ENCODE peak calls at places on chromosomes 5 and 9, in six cellular contexts. M, U, O, N, T and B are unnamed samples. For H3K36me3, the result is how much of the 10 kb centered on the place peaks cover.

GRCh38 chr5:139272471-139273321 is 20.8 kb upstream of the MATR3 start:
- DNase-seq in T (peak), O (no peak), U (no peak), M (no peak), N (no peak), B (no peak)

GRCh38 chr5:142548739-142549275 is 137.1 kb downstream of the FGF1 start:
- DNase-seq in U (no peak), O (peak), M (no peak), N (peak), T (peak), B (peak)

GRCh38 chr9:126334626-126335621 is 8.3 kb downstream of the MVB12B start:
- DNase-seq in N (no peak), T (peak), M (no peak), O (no peak), U (no peak), B (no peak)

GRCh38 chr5:178339272-178339671 is 106.7 kb upstream of the PHYKPL start:
- DNase-seq in M (no peak), T (no peak), O (no peak), N (no peak), U (no peak), B (no peak)

GRCh38 chr5:79146352-79146751 is 34.7 kb downstream of the BHMT start:
- DNase-seq in T (peak), N (no peak), O (no peak), M (no peak), U (no peak), B (peak)

GRCh38 chr9:37370968-37371563 is 51.4 kb upstream of the GRHPR start:
- DNase-seq in M (no peak), O (no peak), N (no peak), U (no peak), T (no peak), B (no peak)

GRCh38 chr9:126696764-126697145 is 83.0 kb downstream of the LMX1B start:
- DNase-seq in N (no peak), T (no peak), M (no peak), U (no peak), O (no peak), B (no peak)

GRCh38 chr5:38433160-38433861 is 123.1 kb downstream of the LIFR start:
- DNase-seq in N (no peak), U (no peak), O (no peak), T (peak), M (no peak), B (peak)

GRCh38 chr5:157245477-157245876 is 20.4 kb upstream of the CYFIP2 start:
- DNase-seq in O (no peak), M (no peak), N (no peak), U (no peak), T (peak), B (no peak)

GRCh38 chr5:77645995-77646639 is 7.6 kb upstream of the OTP start:
- DNase-seq in N (no peak), T (no peak), U (no peak), M (no peak), O (no peak), B (no peak)
- H3K4me3 ChIP-seq in N (peak), T (no peak), U (no peak), M (peak), O (no peak), B (no peak)

GRCh38 chr5:150038547-150038946 is 38.0 kb downstream of the HMGXB3 start:
- DNase-seq in U (no peak), M (no peak), O (no peak), T (no peak), N (no peak), B (no peak)
- H3K36me3 ChIP-seq in U (half or more), M (half or more), O (under half), T (under half), N (half or more), B (under half)

GRCh38 chr9:94643746-94644145 is 4.4 kb upstream of the FBP1 start:
- DNase-seq in U (no peak), T (no peak), N (no peak), O (no peak), M (no peak), B (no peak)

GRCh38 chr9:94644543-94644942 is 5.2 kb upstream of the FBP1 start:
- DNase-seq in U (no peak), O (no peak), T (no peak), M (no peak), N (no peak), B (no peak)

GRCh38 chr9:94648191-94648590 is 8.9 kb upstream of the FBP1 start:
- DNase-seq in O (no peak), T (no peak), N (no peak), M (no peak), U (no peak), B (no peak)

GRCh38 chr9:94643176-94643575 is 3.9 kb upstream of the FBP1 start:
- DNase-seq in O (no peak), T (no peak), M (no peak), U (no peak), N (no peak), B (no peak)

DNA sequence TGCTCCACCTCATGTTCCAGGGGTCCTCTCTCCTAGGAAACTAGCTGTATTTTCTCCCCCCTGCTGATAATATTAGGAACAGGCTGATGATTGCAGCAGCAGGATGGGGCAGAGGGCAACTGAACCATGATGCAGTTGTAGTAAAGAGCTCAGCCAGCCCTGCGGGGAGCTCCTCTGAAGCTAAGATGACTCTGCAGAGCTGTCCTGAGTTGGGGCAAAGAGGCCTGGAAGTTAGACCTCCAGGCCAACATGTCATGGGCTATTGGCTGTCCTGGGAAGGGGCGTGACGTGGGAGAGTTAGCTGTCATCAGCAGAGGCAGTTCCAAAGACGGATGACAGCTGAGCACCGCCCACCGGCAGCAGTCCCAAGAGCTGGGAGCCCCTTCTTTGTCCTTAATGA is 6.6 kb upstream of the FBP1 start:
- DNase-seq in O (no peak), N (no peak), M (no peak), U (no peak), T (no peak), B (no peak)
- H3K4me3 ChIP-seq in O (no peak), N (no peak), M (no peak), U (no peak), T (no peak), B (no peak)

GRCh38 chr9:19378154-19378553 is 1.9 kb downstream of the RPS6 start:
- DNase-seq in N (no peak), M (no peak), O (no peak), U (no peak), T (no peak), B (no peak)

GRCh38 chr9:19378647-19379046 is 1.4 kb downstream of the RPS6 start:
- DNase-seq in M (no peak), T (no peak), U (no peak), N (no peak), O (no peak), B (no peak)

GRCh38 chr9:19379283-19379682 is 753 bp downstream of the RPS6 start:
- DNase-seq in U (no peak), O (no peak), T (no peak), N (no peak), M (no peak), B (no peak)

GRCh38 chr9:19375536-19375935 is 4.5 kb downstream of the RPS6 start:
- DNase-seq in M (no peak), U (no peak), N (no peak), T (peak), O (no peak), B (no peak)

DNA sequence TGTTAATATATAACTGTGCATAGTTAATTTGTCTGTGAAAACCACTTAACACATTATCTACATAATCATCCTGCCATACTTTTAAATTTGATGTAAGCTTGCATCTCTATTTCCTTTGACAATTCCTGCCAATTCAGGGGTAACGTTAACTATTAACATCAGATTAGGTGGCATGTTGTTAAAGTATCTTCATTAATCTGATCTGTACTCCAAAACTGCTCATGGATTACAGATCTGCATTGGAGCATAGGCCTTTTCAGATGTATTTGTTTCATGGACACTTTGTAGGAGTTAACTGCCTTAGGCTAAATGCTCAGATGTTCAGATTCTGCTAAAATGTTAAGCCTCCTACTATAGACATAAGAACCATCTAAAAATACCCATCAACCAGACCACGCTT is 3.1 kb downstream of the RPS6 start:
- DNase-seq in M (no peak), O (no peak), U (no peak), T (no peak), N (no peak), B (no peak)
- H3K36me3 ChIP-seq in M (half or more), O (under half), U (half or more), T (under half), N (under half), B (under half)

GRCh38 chr5:124902097-124902821 is 155.8 kb upstream of the ZNF608 start:
- DNase-seq in M (no peak), O (no peak), U (no peak), N (no peak), T (peak), B (no peak)
- H3K4me3 ChIP-seq in M (no peak), O (no peak), U (no peak), N (no peak), T (no peak), B (no peak)

GRCh38 chr5:169861433-169861832 is 118.9 kb downstream of the INSYN2B start:
- DNase-seq in M (no peak), T (no peak), O (no peak), N (no peak), U (no peak), B (no peak)

GRCh38 chr5:169864483-169864882 is 115.8 kb downstream of the INSYN2B start:
- DNase-seq in M (no peak), N (no peak), T (no peak), U (no peak), O (no peak), B (no peak)

GRCh38 chr5:169860585-169860984 is 119.7 kb downstream of the INSYN2B start:
- DNase-seq in O (no peak), U (no peak), N (no peak), M (no peak), T (no peak), B (no peak)

GRCh38 chr5:169862348-169862905 is 117.9 kb downstream of the INSYN2B start:
- DNase-seq in N (no peak), M (no peak), O (no peak), T (peak), U (no peak), B (no peak)

GRCh38 chr5:169861934-169862333 is 118.4 kb downstream of the INSYN2B start:
- DNase-seq in N (no peak), U (no peak), M (no peak), O (no peak), T (peak), B (no peak)
- H3K36me3 ChIP-seq in N (under half), U (under half), M (under half), O (under half), T (under half), B (under half)